ENCODE peak calls at places on chromosomes 4 and X, in six cellular contexts. Q is BE2C, P is lower leg skin, C is fibroblast of the aortic adventitia, D is upper lobe of right lung, Z is right cardiac atrium. Y is an unnamed sample.

GRCh38 chrX:151981129-151981528 is 6.7 kb upstream of the GABRE start:
- DNase-seq in Q (no peak), Z (no peak), P (no peak), C (peak), D (no peak), Y (no peak)

GRCh38 chr4:186698028-186698427 is 25.6 kb downstream of the FAT1 start:
- DNase-seq in P (no peak), D (no peak), C (no peak), Z (peak), Q (no peak), Y (no peak)

GRCh38 chr4:179437962-179438361 is 1995.7 kb upstream of the AGA start:
- DNase-seq in C (no peak), D (no peak), Z (no peak), P (no peak), Q (no peak), Y (no peak)

GRCh38 chrX:13598877-13599276 is 29.5 kb downstream of the EGFL6 start:
- DNase-seq in Z (no peak), Q (no peak), P (no peak), C (no peak), D (no peak), Y (peak)

GRCh38 chrX:44002569-44002968 is 29.4 kb upstream of the NDP start:
- DNase-seq in Z (no peak), P (no peak), D (no peak), C (no peak), Q (no peak), Y (no peak)

GRCh38 chr4:15755781-15756180 is 22.3 kb upstream of the CD38 start:
- DNase-seq in D (no peak), C (no peak), Z (no peak), P (no peak), Q (no peak), Y (no peak)

GRCh38 chr4:188941524-188942109 is 802.4 kb downstream of the TRIML1 start:
- DNase-seq in Q (no peak), P (no peak), C (peak), Z (no peak), D (no peak), Y (peak)

GRCh38 chr4:88018471-88018870 is 11.0 kb downstream of the PKD2 start:
- DNase-seq in C (peak), P (peak), D (no peak), Z (peak), Q (no peak), Y (no peak)

DNA sequence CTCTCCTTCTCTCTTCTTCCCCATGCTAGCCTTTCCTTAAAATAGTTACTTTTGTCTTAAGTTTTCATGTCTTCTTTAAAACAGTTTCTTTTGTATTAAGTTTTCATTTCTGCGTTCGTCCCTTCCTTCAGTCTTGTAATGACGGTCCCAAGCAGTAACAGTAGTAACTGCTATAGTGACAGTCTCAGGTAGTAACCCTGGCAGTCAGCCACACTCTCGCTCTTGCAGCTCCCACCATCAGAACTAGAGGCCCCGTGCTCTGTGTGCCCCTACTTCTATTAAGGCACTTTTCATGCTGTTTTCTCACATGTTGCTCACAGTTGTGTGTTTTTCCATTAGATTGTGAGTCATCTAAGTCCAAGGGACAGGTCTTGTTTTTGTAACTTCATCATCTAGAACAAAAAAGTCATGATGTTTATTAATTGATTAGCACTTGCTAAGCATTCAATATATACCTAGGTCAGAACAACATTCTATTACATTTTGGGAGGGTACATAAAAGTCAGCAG is 49.3 kb downstream of the C4orf33 start:
- DNase-seq in Z (no peak), C (no peak), D (no peak), Q (no peak), P (no peak), Y (no peak)
- H3K4me3 ChIP-seq in Z (no peak), C (no peak), D (no peak), Q (peak), P (no peak), Y (no peak)

GRCh38 chr4:2261110-2261852 is 628 bp downstream of the MXD4 start:
- DNase-seq in D (peak), Q (peak), C (peak), P (no peak), Z (peak), Y (no peak)

GRCh38 chr4:2258091-2259035 is 3.5 kb downstream of the MXD4 start:
- DNase-seq in P (peak), C (no peak), Z (peak), Q (peak), D (peak), Y (no peak)

GRCh38 chr4:2259036-2259540 is 2.8 kb downstream of the MXD4 start:
- DNase-seq in Q (peak), P (no peak), Z (peak), D (peak), C (no peak), Y (peak)

GRCh38 chr4:2260336-2261109 is 1.4 kb downstream of the MXD4 start:
- DNase-seq in Q (peak), Z (peak), P (no peak), C (no peak), D (peak), Y (no peak)

GRCh38 chr4:2259541-2260267 is 2.2 kb downstream of the MXD4 start:
- DNase-seq in Z (peak), D (peak), P (no peak), Q (peak), C (no peak), Y (peak)
- H3K4me3 ChIP-seq in Z (peak), D (peak), P (no peak), Q (no peak), C (peak), Y (no peak)

GRCh38 chr4:95550566-95550965 is 1.8 kb upstream of the UNC5C start:
- DNase-seq in Q (no peak), Z (no peak), P (no peak), C (no peak), D (no peak), Y (no peak)
- H3K4me3 ChIP-seq in Q (peak), Z (peak), P (no peak), C (no peak), D (peak), Y (no peak)

DNA sequence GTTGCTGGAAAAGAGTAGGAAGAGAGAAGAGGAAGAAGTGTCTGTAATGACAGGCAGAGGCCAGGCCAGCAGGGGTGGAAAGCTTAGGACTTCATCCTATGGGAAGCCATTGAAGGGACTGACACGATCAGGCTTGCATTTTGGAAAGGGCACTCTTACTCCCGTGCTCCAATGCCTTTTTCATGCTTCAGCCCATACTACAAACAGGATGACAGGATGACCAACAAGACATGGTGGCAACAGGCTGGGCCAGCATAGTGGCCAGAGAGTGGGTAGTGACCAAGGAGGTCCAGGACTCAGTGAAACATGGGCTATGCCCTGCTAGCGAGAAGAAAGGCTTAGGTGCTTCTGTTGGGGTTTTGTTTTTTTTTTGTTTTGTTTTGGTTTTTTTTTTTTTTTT is 2.6 kb upstream of the KLF3 start:
- DNase-seq in C (no peak), Z (no peak), Q (no peak), D (no peak), P (no peak), Y (no peak)
- H3K4me3 ChIP-seq in C (no peak), Z (no peak), Q (no peak), D (no peak), P (no peak), Y (no peak)

GRCh38 chr4:119139822-119140252 is 4.2 kb downstream of the MYOZ2 start:
- DNase-seq in Z (no peak), Q (no peak), C (no peak), P (no peak), D (no peak), Y (no peak)
- H3K4me3 ChIP-seq in Z (peak), Q (no peak), C (no peak), P (no peak), D (no peak), Y (no peak)

DNA sequence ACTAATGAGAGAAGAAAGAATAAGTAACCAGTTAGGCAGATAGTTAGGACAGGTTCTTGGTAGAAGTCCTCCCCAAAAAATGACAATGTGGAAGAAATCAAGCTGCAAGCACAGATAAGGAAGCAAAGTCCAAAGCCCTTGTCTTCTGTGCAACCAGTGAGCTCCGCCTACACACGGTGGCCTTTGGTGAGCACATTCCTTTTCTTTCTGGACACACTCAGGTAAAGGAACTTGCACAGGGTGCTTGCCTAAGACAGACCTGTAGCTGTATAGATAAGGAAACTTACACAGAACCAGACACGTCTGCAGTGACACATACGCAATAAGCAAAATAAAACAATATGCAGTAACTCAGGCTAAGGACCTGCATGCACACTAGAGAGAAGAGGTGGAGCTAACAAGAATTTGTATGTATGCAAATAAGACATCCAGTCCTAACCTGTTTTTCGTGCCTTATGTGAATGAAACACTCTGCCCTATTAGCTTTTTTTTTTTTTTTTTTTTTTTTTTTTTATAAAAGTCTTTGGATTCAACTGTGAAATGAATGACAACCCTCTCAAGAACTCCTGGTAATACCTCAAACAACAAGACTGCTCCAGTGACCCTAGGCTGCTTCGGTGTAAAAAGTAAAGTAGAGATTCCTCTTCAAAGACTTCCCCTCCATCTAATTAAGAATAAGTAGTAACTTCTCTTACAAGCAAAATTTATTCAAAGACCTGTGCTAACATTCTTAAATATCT is 48.8 kb downstream of the UGT2B10 start:
- DNase-seq in D (no peak), Q (no peak), C (no peak), P (no peak), Z (no peak), Y (no peak)
- H3K4me3 ChIP-seq in D (no peak), Q (no peak), C (no peak), P (no peak), Z (no peak), Y (no peak)

DNA sequence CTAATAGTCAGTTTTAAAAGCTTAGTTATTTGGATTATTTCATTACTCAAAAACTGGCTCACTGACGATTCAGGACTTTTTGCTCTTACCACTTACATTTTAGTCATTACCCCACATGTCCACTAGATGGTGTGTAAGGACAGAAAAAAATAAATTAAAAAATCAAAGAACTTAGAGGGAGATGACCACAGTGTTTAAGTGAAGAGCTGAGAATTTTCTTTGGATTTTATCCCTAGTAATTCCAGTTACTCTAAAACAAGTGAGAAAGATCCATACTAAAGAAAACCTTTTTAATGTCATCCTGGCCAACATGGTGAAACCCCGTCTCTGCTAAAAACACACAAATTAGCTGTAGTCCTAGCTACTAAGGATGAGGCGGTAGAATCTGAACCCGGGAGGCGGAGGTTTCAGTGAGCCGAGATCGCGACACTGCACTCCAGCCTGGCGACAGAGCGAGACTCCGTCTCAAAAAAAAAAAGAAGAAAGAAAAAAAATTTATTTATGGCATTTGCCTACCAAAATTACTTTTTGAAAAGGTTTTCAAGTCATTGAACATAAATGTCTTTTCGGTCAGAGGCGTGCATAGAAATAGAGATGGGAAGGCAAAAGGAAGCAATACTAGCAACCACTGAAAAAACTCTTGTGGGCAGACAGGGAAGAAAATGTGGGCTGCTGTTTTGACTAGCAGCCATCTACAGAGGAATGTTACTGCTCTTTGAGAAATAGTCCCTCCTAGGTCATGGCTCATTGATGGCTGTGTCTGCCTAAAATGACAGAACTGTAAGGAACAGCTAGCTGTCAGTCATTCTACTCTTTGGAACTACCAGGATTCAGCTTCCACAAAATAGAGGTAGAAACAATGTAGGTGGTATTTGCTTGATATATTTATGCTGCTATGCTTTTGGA is 26.6 kb upstream of the TMPRSS11B start:
- DNase-seq in Z (no peak), C (peak), P (no peak), D (no peak), Q (no peak), Y (no peak)
- H3K4me3 ChIP-seq in Z (peak), C (peak), P (no peak), D (no peak), Q (peak), Y (no peak)

DNA sequence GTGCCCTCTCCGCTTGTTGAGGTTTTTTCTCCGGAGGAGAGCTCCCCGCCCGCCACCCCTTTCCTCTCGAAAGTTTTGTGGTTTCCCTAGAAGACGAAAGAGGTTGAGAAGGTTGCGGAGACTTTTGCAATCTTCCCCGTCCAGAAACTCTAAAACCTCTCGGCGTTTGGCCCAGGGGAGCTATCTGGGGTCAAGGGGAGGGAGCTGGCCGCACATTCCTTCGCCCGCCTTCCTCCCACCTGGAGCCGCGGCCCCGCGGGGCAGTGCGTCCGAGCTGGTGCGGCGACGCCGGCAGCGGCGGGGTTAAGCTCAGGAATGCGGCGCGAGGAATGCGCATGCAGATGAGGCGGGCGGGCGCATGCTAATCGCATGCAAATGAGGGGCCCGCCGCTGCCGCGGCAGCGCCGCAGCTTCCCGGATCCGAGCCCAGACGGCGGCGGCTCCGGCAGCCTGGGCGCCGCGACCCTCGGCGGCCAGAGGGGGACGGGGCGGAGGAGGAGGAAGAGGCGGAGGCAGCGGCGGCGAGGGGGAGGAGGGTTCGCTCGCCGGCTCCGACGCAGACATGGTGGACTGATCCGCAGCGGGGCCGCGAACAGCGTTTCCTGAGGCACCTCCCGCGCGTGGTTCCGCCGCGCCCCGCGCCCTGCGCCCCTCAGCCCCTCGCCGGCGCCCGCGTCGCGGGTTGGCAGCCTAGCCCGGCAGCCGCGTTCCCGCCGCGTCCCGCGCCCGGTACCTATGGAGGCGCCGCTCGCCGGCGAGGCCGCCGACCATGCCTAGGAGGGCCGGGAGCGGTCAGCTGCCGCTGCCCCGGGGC is at the start of gene WWC2:
- DNase-seq in Q (peak), P (peak), Z (peak), C (peak), D (peak), Y (peak)
- H3K4me3 ChIP-seq in Q (peak), P (peak), Z (peak), C (peak), D (peak), Y (peak)

Y was measured in SJCRH30.